ENCODE peak calls at places on chromosomes 6 and 20, in six cellular contexts. B is Peyer's patch, T is right lobe of liver, W is sigmoid colon, M is K562, G is ovary. N is an unnamed sample.

GRCh38 chr6:38067263-38067980 is 247.9 kb downstream of the ZFAND3 start:
- DNase-seq in B (no peak), T (no peak), W (no peak), M (no peak), G (no peak), N (no peak)

GRCh38 chr6:73264446-73264845 is 1.4 kb upstream of the KHDC1 start:
- DNase-seq in B (no peak), T (no peak), W (no peak), M (no peak), G (no peak), N (no peak)

GRCh38 chr20:61054411-61054810 is 197.7 kb upstream of the CDH4 start:
- DNase-seq in B (no peak), T (no peak), W (no peak), M (no peak), G (no peak), N (no peak)

GRCh38 chr20:33914871-33915270 is 78.8 kb upstream of the RALY start:
- DNase-seq in B (no peak), T (no peak), W (no peak), M (peak; percentile 41), G (no peak), N (no peak)

GRCh38 chr6:12336121-12336971 is 46.2 kb downstream of the EDN1 start:
- DNase-seq in B (no peak), T (no peak), W (no peak), M (no peak), G (no peak), N (no peak)

GRCh38 chr6:32752580-32752979 is 10.8 kb downstream of the HLA-DQB2 start:
- DNase-seq in B (no peak), T (no peak), W (no peak), M (no peak), G (no peak), N (no peak)

GRCh38 chr6:104954091-104954797 is 2.7 kb upstream of the LIN28B start:
- DNase-seq in B (no peak), T (no peak), W (no peak), M (no peak), G (no peak), N (no peak)

GRCh38 chr20:34040300-34041015 is 46.7 kb downstream of the RALY start:
- DNase-seq in B (no peak), T (no peak), W (no peak), M (no peak), G (no peak), N (no peak)

GRCh38 chr20:41046716-41047115 is 18.1 kb downstream of the TOP1 start:
- DNase-seq in B (no peak), T (no peak), W (no peak), M (no peak), G (no peak), N (no peak)

GRCh38 chr6:149472241-149472640 is 12.6 kb downstream of the ZC3H12D start:
- DNase-seq in B (no peak), T (no peak), W (no peak), M (no peak), G (no peak), N (no peak)
- H3K4me1 ChIP-seq in B (peaks cover 7% of the 10 kb centered on the region), T (no peaks in the 10 kb centered on the region), W (peaks cover 10% of the 10 kb centered on the region), M (peaks cover 7% of the 10 kb centered on the region), G (peaks cover 1% of the 10 kb centered on the region), N (no peaks in the 10 kb centered on the region)

GRCh38 chr20:44614525-44614924 is 32.1 kb downstream of the PKIG start:
- DNase-seq in B (no peak), T (no peak), W (peak; percentile 85), M (no peak), G (peak; percentile 36), N (no peak)
- TF ChIP-seq POLR2A in B (no peak), T (no peak), W (no peak), M (no peak), G (no peak), N (no peak)

GRCh38 chr6:90076471-90076870 is 182.2 kb downstream of the GJA10 start:
- DNase-seq in B (no peak), T (no peak), W (no peak), M (no peak), G (no peak), N (no peak)

GRCh38 chr6:90082847-90083246 is 188.6 kb downstream of the GJA10 start:
- DNase-seq in B (no peak), T (no peak), W (no peak), M (no peak), G (no peak), N (no peak)

GRCh38 chr6:90080876-90081464 is 186.7 kb downstream of the GJA10 start:
- DNase-seq in B (peak; percentile 52), T (no peak), W (no peak), M (no peak), G (no peak), N (no peak)

GRCh38 chr6:90078513-90079289 is 184.4 kb downstream of the GJA10 start:
- DNase-seq in B (peak; percentile 18), T (no peak), W (no peak), M (peak; percentile 15), G (no peak), N (no peak)

GRCh38 chr6:90079555-90080490 is 185.6 kb downstream of the GJA10 start:
- DNase-seq in B (peak; percentile 26), T (no peak), W (no peak), M (no peak), G (no peak), N (no peak)
- H3K4me1 ChIP-seq in B (no peaks in the 10 kb centered on the region), T (no peaks in the 10 kb centered on the region), W (no peaks in the 10 kb centered on the region), M (no peaks in the 10 kb centered on the region), G (no peaks in the 10 kb centered on the region), N (no peaks in the 10 kb centered on the region)

GRCh38 chr20:45363611-45364492 is 896 bp downstream of the SYS1 start:
- DNase-seq in B (no peak), T (no peak), W (no peak), M (no peak), G (no peak), N (no peak)

GRCh38 chr20:45366192-45366591 is 3.2 kb downstream of the SYS1 start:
- DNase-seq in B (no peak), T (no peak), W (no peak), M (no peak), G (no peak), N (no peak)

GRCh38 chr20:45365444-45365970 is 2.6 kb downstream of the SYS1 start:
- DNase-seq in B (no peak), T (no peak), W (peak; percentile 59), M (no peak), G (no peak), N (no peak)

GRCh38 chr20:45361794-45362193 is 1.2 kb upstream of the SYS1 start:
- DNase-seq in B (no peak), T (no peak), W (peak; percentile 45), M (no peak), G (no peak), N (no peak)

GRCh38 chr20:45362804-45363610 is at the start of gene SYS1:
- DNase-seq in B (peak; percentile 95), T (peak; percentile 99), W (peak; percentile 99), M (peak; percentile 96), G (peak; percentile 99), N (peak; percentile 98)
- TF ChIP-seq POLR2A in B (peak; percentile 95), T (peak; percentile 98), W (peak; percentile 85), M (peak; percentile 94), G (peak; percentile 85), N (peak; percentile 68)

GRCh38 chr20:17589161-17589834 is 19.4 kb downstream of the DSTN start:
- DNase-seq in B (no peak), T (no peak), W (no peak), M (no peak), G (no peak), N (no peak)
- H3K4me1 ChIP-seq in B (no peaks in the 10 kb centered on the region), T (peaks cover 3% of the 10 kb centered on the region), W (peaks cover 100% of the 10 kb centered on the region), M (no peaks in the 10 kb centered on the region), G (peaks cover 14% of the 10 kb centered on the region), N (peaks cover 35% of the 10 kb centered on the region)

DNA sequence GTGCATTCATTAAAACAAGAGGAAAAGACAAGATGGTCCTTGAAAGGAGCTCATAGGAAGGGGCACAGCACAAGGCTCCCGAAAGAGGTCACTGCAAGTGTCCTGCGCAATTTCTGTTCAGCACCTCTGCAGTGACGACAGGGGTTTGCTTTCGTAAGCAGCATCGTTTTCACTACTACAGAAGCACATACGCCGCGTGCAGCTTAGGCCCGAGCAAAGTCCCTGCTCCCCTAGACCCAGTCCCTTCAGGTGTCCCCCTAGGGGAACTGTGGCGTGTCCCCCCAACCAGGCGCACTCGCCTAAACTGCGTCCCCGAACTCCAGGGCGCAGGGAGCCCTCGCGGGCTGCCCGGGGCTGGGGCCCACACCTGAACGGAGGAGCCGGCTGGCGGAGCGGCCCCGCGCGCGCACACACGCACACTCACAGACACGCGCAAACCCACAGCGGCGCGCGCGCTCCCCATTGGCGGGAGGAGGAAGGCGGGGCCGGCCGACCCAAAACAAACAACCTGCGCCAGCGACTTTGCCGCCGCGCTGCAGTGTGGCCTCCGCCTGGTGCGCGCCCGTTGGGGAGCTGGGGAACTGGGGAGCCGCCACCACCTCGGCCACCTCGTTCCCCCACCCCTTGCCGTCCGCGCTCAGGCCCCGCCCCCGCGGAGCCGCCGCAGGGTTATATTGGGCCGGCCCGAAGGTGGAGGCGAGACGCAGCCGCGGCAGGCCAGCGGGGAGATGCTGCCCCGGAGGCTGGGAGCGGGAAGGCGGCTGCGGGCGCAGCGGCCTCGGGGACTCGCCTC is at the start of gene FOXQ1:
- DNase-seq in B (no peak), T (peak; percentile 86), W (no peak), M (no peak), G (no peak), N (peak; percentile 96)
- TF ChIP-seq POLR2A in B (no peak), T (peak; percentile 36), W (no peak), M (no peak), G (no peak), N (peak; percentile 67)

DNA sequence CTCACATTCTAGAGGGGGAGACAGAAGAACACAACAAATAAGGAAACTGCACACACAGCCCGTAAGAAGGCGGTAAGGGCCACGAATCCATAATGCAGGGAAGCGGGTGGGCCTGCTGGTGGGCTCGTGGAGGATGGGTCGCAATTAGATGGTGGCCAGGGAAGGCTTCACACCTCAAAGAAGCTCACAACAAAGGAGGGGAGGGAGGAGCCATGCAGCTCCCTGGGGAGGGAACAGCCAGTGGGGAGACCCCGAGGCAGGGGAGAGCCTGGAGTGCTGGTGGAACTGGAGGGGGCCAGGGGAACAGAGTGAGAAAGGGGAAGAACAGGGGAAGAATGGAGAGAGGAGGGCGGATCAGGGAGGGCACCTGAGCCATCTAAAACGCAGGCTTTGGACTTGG is 13.4 kb downstream of the SRC start:
- DNase-seq in B (no peak), T (no peak), W (peak; percentile 55), M (no peak), G (peak; percentile 23), N (no peak)
- H3K4me1 ChIP-seq in B (no peaks in the 10 kb centered on the region), T (no peaks in the 10 kb centered on the region), W (peaks cover 79% of the 10 kb centered on the region), M (peaks cover 36% of the 10 kb centered on the region), G (peaks cover 13% of the 10 kb centered on the region), N (peaks cover 33% of the 10 kb centered on the region)

DNA sequence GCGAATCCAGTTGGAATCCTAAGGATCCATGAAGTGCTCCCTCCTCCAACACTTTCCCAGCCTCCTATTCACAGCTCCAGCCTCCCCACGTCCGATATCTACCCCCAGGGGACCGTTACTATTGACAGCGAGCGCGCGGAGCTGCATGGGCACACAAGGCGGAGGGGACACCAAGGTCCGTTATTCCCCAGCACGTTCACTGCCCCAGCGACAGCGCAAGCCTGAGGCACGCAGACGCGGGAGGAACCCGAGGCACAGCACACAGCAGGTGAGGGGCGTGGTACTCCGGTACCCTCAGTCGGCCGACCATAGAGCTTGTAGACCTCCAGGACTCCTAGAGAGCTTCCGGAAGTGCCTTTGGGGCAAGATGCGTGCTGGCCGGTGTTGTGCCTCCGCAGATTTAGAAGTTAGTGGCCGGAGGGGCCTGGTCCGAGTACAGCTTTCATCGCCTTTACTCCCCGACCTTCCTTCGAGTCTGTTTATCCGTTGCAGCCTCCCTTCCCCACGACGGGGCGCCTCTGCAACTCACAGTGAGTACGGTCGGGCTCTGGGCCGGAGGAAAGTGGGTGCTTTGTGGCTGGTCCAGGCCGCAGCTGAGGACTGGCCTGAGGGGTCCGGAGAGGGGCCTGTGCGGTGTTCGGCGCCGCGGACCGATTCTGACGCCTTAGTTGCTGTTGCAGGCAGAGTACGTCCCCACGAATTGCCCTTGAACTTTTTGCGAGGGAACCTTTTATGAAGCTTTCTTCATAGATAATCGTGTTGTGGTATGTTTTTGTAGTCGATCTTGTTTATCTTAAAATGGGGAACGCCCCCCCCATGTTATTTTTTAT is at the start of gene ZKSCAN8:
- DNase-seq in B (peak; percentile 81), T (peak; percentile 85), W (peak; percentile 88), M (peak; percentile 95), G (peak; percentile 82), N (peak; percentile 86)
- TF ChIP-seq POLR2A in B (no peak), T (peak; percentile 67), W (peak; percentile 47), M (peak; percentile 97), G (peak; percentile 36), N (peak; percentile 72)